ENCODE peak calls at places on chromosome 1, in five cellular contexts. N is endodermal cell, Z is AG10803, G is brain microvascular endothelial cell, Q is heart right ventricle. R is an unnamed sample.

GRCh38 chr1:2611034-2611501 is 21.7 kb downstream of the MMEL1 start:
- DNase-seq in Q (peak), Z (no peak), N (peak), G (no peak), R (peak)

GRCh38 chr1:243841507-243841906 is 8.5 kb downstream of the AKT3 start:
- DNase-seq in Z (peak), Q (no peak), N (no peak), G (no peak), R (no peak)

GRCh38 chr1:185062710-185063370 is 17.5 kb downstream of the RNF2 start:
- DNase-seq in N (no peak), Q (no peak), Z (peak), G (no peak), R (no peak)

GRCh38 chr1:227390525-227390924 is 72.2 kb upstream of the CDC42BPA start:
- DNase-seq in G (no peak), N (no peak), Z (peak), Q (no peak), R (no peak)

GRCh38 chr1:3620708-3621107 is 4.1 kb upstream of the TPRG1L start:
- DNase-seq in G (no peak), Z (no peak), Q (no peak), N (peak), R (no peak)

GRCh38 chr1:231638647-231639046 is 12.1 kb downstream of the DISC1 start:
- DNase-seq in G (no peak), Z (no peak), N (no peak), Q (no peak), R (no peak)

GRCh38 chr1:3056641-3057040 is 12.4 kb upstream of the PRDM16 start:
- DNase-seq in Z (no peak), G (no peak), Q (no peak), N (no peak), R (no peak)

GRCh38 chr1:183817576-183818288 is 12.8 kb downstream of the RGL1 start:
- DNase-seq in Q (no peak), Z (no peak), N (no peak), G (no peak), R (no peak)

GRCh38 chr1:3065797-3066196 is 3.2 kb upstream of the PRDM16 start:
- DNase-seq in N (no peak), G (no peak), Z (no peak), Q (no peak), R (no peak)

GRCh38 chr1:220991959-220992704 is 112.9 kb downstream of the HLX start:
- DNase-seq in Q (no peak), N (no peak), G (no peak), Z (peak), R (no peak)

GRCh38 chr1:167641786-167642500 is 11.9 kb downstream of the RCSD1 start:
- DNase-seq in G (no peak), N (peak), Z (no peak), Q (no peak), R (no peak)
- TF ChIP-seq CTCF in G (no peak), N (no peak), Z (no peak), Q (no peak), R (no peak)

DNA sequence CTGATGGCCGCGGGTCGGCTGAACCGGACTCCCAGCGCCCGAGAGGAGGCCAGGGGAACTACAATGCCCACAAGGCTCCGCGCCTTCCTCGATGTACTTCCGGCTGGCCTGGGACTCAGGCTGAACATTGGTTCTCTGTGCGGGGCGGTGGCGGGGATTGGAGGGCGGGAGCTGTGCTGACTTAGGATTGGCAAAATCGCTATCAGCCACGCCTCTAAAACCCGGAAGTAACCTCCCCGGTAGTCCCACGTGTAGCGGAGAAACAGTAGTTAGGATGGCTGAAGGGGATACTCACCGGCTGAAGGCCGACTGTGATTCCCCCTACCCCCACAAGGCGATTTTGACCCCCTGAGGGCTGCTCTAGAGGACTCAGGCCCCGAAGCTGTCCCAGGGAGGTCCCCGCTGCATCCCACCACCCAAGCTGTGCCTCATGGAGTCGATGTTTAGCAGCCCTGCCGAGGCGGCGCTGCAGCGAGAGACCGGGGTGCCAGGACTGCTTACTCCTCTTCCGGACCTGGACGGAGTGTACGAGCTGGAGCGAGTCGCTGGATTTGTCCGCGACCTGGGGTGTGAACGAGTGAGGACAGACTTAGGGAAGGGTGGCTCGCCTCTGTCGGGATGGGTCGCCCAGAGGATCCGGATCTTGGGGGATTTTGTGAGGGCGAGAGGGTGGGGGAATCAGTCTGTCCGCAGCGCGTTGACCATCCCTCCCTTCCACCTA is at the start of gene DPH2:
- DNase-seq in Z (peak), Q (peak), G (peak), N (peak), R (peak)
- TF ChIP-seq CTCF in Z (peak), Q (no peak), G (peak), N (peak), R (no peak)

GRCh38 chr1:55894521-55894920 is 679.4 kb upstream of the USP24 start:
- DNase-seq in Q (no peak), G (no peak), N (no peak), Z (peak), R (no peak)

GRCh38 chr1:55898191-55898590 is 681.2 kb downstream of the PLPP3 start:
- DNase-seq in Z (peak), G (peak), N (no peak), Q (no peak), R (no peak)

GRCh38 chr1:55896210-55896609 is 681.0 kb upstream of the USP24 start:
- DNase-seq in G (no peak), Q (no peak), Z (no peak), N (no peak), R (no peak)

GRCh38 chr1:55888685-55889317 is 673.6 kb upstream of the USP24 start:
- DNase-seq in Q (no peak), G (no peak), N (no peak), Z (peak), R (no peak)

DNA sequence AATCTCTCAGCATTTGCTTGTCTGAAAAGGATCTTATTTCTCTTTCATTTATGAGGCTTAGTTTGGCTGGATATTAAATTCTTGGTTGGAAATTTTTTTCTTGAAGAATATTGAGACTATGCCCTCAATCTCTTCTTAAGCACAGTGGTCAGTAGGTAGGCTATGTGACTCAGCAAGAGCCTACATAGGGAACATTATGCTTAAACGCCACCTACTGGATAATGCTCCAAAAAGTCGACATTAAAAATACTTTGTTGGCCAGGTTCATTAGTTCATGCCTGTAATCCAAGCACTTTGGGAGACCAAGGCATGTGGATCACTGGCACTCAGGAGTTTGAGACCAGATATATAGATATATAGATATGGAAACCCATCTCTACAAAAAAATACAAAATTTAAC is 678.0 kb upstream of the USP24 start:
- DNase-seq in Z (peak), G (peak), N (no peak), Q (no peak), R (peak)
- TF ChIP-seq CTCF in Z (peak), G (peak), N (peak), Q (peak), R (no peak)

GRCh38 chr1:232789660-232790059 is 15.6 kb upstream of the MAP10 start:
- DNase-seq in Z (peak), N (no peak), Q (no peak), G (no peak), R (no peak)

GRCh38 chr1:232788235-232788872 is 16.9 kb upstream of the MAP10 start:
- DNase-seq in Q (no peak), G (no peak), Z (no peak), N (no peak), R (no peak)

GRCh38 chr1:232795497-232796068 is 9.6 kb upstream of the MAP10 start:
- DNase-seq in G (peak), N (no peak), Z (no peak), Q (no peak), R (no peak)

GRCh38 chr1:232792949-232793348 is 12.3 kb upstream of the MAP10 start:
- DNase-seq in G (no peak), Q (no peak), N (no peak), Z (no peak), R (no peak)

GRCh38 chr1:232793944-232794343 is 11.3 kb upstream of the MAP10 start:
- DNase-seq in Z (peak), N (no peak), Q (no peak), G (peak), R (peak)
- TF ChIP-seq CTCF in Z (peak), N (no peak), Q (no peak), G (peak), R (no peak)

GRCh38 chr1:230070321-230071208 is 3.5 kb downstream of the GALNT2 start:
- DNase-seq in G (no peak), N (no peak), Q (no peak), Z (no peak), R (no peak)

GRCh38 chr1:230067441-230067870 is 418 bp downstream of the GALNT2 start:
- DNase-seq in Z (peak), Q (no peak), G (no peak), N (no peak), R (peak)

GRCh38 chr1:230069813-230070212 is 2.8 kb downstream of the GALNT2 start:
- DNase-seq in Z (no peak), N (peak), Q (no peak), G (no peak), R (no peak)

GRCh38 chr1:230067871-230068814 is 1.1 kb downstream of the GALNT2 start:
- DNase-seq in N (peak), Q (peak), G (no peak), Z (no peak), R (peak)

GRCh38 chr1:230068952-230069684 is 2.1 kb downstream of the GALNT2 start:
- DNase-seq in Q (no peak), N (peak), G (no peak), Z (no peak), R (no peak)
- TF ChIP-seq CTCF in Q (no peak), N (peak), G (peak), Z (no peak), R (no peak)

DNA sequence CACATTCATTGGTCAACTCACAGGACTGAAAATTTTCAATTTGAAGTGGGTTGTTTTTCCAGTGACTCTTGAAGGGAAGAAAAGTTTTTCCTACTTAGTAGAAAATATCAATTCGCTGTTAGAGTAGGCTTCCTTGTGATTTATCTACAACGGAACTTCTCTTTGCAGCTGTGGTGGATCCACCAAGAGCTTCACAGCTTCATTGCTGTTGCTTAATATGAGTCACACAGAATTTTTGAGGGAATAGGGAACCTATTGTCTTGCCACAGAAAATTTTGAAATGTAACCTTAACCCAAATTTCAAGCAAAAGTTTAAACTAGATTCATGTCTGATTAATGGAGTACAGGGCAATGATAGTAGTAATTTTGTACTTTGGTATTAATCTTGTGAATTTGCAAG is 58.4 kb upstream of the IFI44L start:
- DNase-seq in N (no peak), Q (no peak), G (no peak), Z (peak), R (no peak)
- TF ChIP-seq CTCF in N (no peak), Q (no peak), G (no peak), Z (no peak), R (no peak)

R was measured in Calu3.